ENCODE peak calls at places on chromosomes 4 and X, in five cellular contexts. One of them, this sample, is unnamed.

GRCh38 chr4:57492479-57492878 is 382.3 kb upstream of the IGFBP7 start:
- DNase-seq in adrenal gland: no peak
- DNase-seq in AG10803: no peak
- DNase-seq in H9: no peak
- DNase-seq in GM13977: no peak
- DNase-seq in this sample: no peak

GRCh38 chr4:36256398-36256828 is 12.1 kb upstream of the ARAP2 start:
- DNase-seq in GM13977: peak
- DNase-seq in AG10803: no peak
- DNase-seq in H9: no peak
- DNase-seq in adrenal gland: no peak
- DNase-seq in this sample: no peak

GRCh38 chrX:151902813-151903591 is 9.7 kb upstream of the MAGEA4 start:
- DNase-seq in GM13977: no peak
- DNase-seq in AG10803: peak
- DNase-seq in adrenal gland: peak
- DNase-seq in H9: no peak
- DNase-seq in this sample: peak

GRCh38 chrX:103674531-103675454 is 11.7 kb downstream of the MORF4L2 start:
- DNase-seq in GM13977: no peak
- DNase-seq in H9: no peak
- DNase-seq in AG10803: no peak
- DNase-seq in adrenal gland: no peak
- DNase-seq in this sample: no peak

GRCh38 chrX:119784747-119785446 is 6.5 kb downstream of the RPL39 start:
- DNase-seq in GM13977: no peak
- DNase-seq in H9: peak
- DNase-seq in AG10803: peak
- DNase-seq in adrenal gland: peak
- DNase-seq in this sample: peak

GRCh38 chr4:45646885-45647598 is 476.8 kb downstream of the GABRG1 start:
- DNase-seq in H9: no peak
- DNase-seq in GM13977: no peak
- DNase-seq in adrenal gland: no peak
- DNase-seq in AG10803: no peak
- DNase-seq in this sample: no peak

GRCh38 chr4:158164849-158165248 is 8.0 kb downstream of the GASK1B start:
- DNase-seq in AG10803: no peak
- DNase-seq in adrenal gland: no peak
- DNase-seq in GM13977: no peak
- DNase-seq in H9: no peak
- DNase-seq in this sample: no peak

GRCh38 chr4:159764343-159764952 is 661.6 kb downstream of the RAPGEF2 start:
- DNase-seq in adrenal gland: peak
- DNase-seq in H9: no peak
- DNase-seq in GM13977: peak
- DNase-seq in AG10803: peak
- DNase-seq in this sample: peak

GRCh38 chrX:22135171-22135711 is 103.1 kb downstream of the PHEX start:
- DNase-seq in H9: no peak
- DNase-seq in GM13977: no peak
- DNase-seq in AG10803: peak
- DNase-seq in adrenal gland: no peak
- DNase-seq in this sample: no peak

GRCh38 chrX:40877869-40878268 is 142.5 kb upstream of the MED14 start:
- DNase-seq in adrenal gland: no peak
- DNase-seq in GM13977: no peak
- DNase-seq in AG10803: peak
- DNase-seq in H9: no peak
- DNase-seq in this sample: no peak
- TF ChIP-seq CTCF in adrenal gland: peak
- TF ChIP-seq CTCF in GM13977: peak
- TF ChIP-seq CTCF in AG10803: peak
- TF ChIP-seq CTCF in H9: no peak
- TF ChIP-seq CTCF in this sample: no peak

GRCh38 chr4:141439223-141439622 is 197.2 kb upstream of the IL15 start:
- DNase-seq in H9: no peak
- DNase-seq in AG10803: no peak
- DNase-seq in GM13977: no peak
- DNase-seq in adrenal gland: no peak
- DNase-seq in this sample: no peak

GRCh38 chr4:141432000-141432712 is 204.2 kb upstream of the IL15 start:
- DNase-seq in adrenal gland: no peak
- DNase-seq in AG10803: peak
- DNase-seq in H9: no peak
- DNase-seq in GM13977: no peak
- DNase-seq in this sample: no peak

GRCh38 chr4:141429933-141430332 is 206.4 kb upstream of the IL15 start:
- DNase-seq in GM13977: no peak
- DNase-seq in adrenal gland: no peak
- DNase-seq in H9: no peak
- DNase-seq in AG10803: no peak
- DNase-seq in this sample: no peak

GRCh38 chr4:141430686-141431085 is 205.7 kb upstream of the IL15 start:
- DNase-seq in adrenal gland: no peak
- DNase-seq in H9: no peak
- DNase-seq in GM13977: no peak
- DNase-seq in AG10803: no peak
- DNase-seq in this sample: no peak

DNA sequence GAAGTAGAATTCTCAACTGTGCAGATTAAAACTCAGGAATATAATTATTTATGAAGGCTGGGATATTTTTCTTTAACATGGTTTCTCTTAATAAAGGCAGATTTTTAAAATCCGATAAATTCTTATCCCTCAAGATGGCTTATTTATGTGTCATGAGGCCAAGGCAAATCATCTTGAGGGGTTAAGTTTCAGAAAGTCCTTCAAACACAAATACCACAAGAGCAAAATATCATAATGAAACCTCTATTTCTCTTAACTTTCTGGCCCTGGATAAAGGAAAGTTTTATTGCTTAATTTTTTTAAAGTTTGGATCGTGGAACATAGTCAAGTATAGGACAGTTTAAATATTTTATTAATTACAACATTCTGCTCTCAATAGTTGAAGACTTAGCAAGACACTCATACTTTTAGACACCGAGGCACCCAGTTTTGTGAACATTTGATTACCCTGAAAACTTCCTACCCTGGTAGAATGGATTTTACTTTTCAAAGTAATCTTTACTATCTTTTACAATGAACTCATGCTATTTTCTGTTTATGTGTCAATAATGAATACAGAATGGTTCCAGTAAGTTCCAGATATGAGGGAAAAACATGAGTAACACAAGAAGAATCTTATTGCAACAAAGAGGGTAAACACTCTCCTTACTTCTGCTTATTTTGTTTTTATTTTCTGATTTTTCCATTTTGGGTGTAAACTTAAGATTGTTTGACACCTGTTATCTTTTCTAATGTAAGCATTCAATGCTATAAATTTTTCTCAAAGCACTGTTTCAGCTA is 200.7 kb upstream of the IL15 start:
- DNase-seq in H9: no peak
- DNase-seq in adrenal gland: no peak
- DNase-seq in GM13977: no peak
- DNase-seq in AG10803: peak
- DNase-seq in this sample: no peak
- TF ChIP-seq CTCF in H9: no peak
- TF ChIP-seq CTCF in adrenal gland: no peak
- TF ChIP-seq CTCF in GM13977: no peak
- TF ChIP-seq CTCF in AG10803: no peak
- TF ChIP-seq CTCF in this sample: no peak

GRCh38 chrX:15498741-15499140 is 1.9 kb upstream of the BMX start:
- DNase-seq in H9: no peak
- DNase-seq in adrenal gland: no peak
- DNase-seq in AG10803: no peak
- DNase-seq in GM13977: no peak
- DNase-seq in this sample: no peak

GRCh38 chrX:15495801-15496200 is 2.7 kb upstream of the PIR start:
- DNase-seq in H9: no peak
- DNase-seq in GM13977: no peak
- DNase-seq in AG10803: no peak
- DNase-seq in adrenal gland: no peak
- DNase-seq in this sample: no peak

GRCh38 chrX:15496809-15497208 is 3.7 kb upstream of the PIR start:
- DNase-seq in H9: no peak
- DNase-seq in GM13977: no peak
- DNase-seq in AG10803: no peak
- DNase-seq in adrenal gland: no peak
- DNase-seq in this sample: no peak

GRCh38 chrX:15497865-15498264 is 2.7 kb upstream of the BMX start:
- DNase-seq in AG10803: peak
- DNase-seq in H9: peak
- DNase-seq in GM13977: peak
- DNase-seq in adrenal gland: peak
- DNase-seq in this sample: peak

DNA sequence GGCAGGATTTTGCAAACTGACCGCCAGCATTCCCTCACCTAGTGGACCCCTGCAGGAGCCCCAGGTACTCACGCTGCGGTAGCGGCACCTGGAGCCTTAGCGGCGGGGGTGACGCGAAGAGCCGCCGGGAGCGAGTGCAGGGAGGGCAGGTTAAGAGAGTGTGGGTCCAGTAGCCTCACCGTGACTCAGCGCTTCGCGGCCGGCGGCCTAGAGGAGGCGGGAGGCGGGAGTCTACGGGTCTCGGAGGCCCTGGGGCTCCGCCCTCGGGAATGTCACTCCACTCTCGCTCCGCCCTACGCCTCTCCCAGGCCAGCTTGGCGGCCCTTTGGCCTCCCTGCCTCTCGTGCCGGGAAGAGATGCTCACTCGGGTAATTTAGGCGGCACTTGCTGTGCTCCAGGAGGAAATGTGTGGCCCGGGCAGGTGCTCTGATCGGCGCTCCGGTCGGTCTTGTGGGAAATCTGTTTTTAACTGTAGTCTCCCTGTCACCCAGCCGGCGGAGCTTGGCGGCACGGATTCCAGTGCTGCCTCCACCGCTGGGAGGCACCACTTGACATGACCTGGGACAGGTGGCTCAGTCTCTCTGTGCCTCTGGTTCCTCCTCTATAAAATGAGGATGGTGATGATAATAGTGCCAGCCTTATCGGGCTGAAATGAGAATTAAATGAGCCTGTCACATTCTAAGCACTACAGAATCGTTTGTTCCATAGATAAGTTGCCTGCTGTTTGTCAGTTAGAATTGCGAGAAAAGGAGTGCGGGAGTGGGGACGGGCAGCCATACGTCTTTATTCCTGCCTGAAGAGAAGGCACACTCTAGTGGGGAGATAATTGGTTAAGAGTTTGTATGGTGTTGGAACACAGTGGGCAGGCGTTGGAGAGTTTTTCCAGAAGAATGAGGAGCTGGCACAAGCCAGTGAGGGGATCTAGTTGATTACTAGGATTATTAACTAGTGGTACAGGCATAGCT is at the start of gene PIR:
- DNase-seq in H9: peak
- DNase-seq in GM13977: peak
- DNase-seq in adrenal gland: peak
- DNase-seq in AG10803: peak
- DNase-seq in this sample: peak
- TF ChIP-seq CTCF in H9: peak
- TF ChIP-seq CTCF in GM13977: peak
- TF ChIP-seq CTCF in adrenal gland: no peak
- TF ChIP-seq CTCF in AG10803: peak
- TF ChIP-seq CTCF in this sample: peak

GRCh38 chr4:16496501-16496900 is 270.2 kb upstream of the TAPT1 start:
- DNase-seq in AG10803: peak
- DNase-seq in H9: no peak
- DNase-seq in adrenal gland: peak
- DNase-seq in GM13977: no peak
- DNase-seq in this sample: no peak
- TF ChIP-seq CTCF in AG10803: no peak
- TF ChIP-seq CTCF in H9: no peak
- TF ChIP-seq CTCF in adrenal gland: peak
- TF ChIP-seq CTCF in GM13977: no peak
- TF ChIP-seq CTCF in this sample: no peak